ENCODE peak calls at places on chromosomes 13 and 19, in six cellular contexts. W is WTC11; G is B cell; S is CD8-positive, alpha-beta T cell; F is cardiac septum; J is adipocyte. Z is an unnamed sample.

GRCh38 chr19:38721977-38722773 is 22.1 kb downstream of the CAPN12 start:
- DNase-seq in S (no peak), J (no peak), F (peak; percentile 85), G (no peak), W (no peak), Z (no peak)

GRCh38 chr13:78602561-78603239 is 652 bp downstream of the POU4F1 start:
- DNase-seq in F (no peak), J (no peak), S (no peak), W (peak; percentile 32), G (peak; percentile 55), Z (no peak)

GRCh38 chr19:45790942-45791341 is 1.7 kb downstream of the DMWD start:
- DNase-seq in J (no peak), W (no peak), S (peak; percentile 37), F (no peak), G (peak; percentile 50), Z (no peak)

GRCh38 chr19:20321139-20321656 is 154.2 kb downstream of the ZNF486 start:
- DNase-seq in F (no peak), G (no peak), S (no peak), J (no peak), W (no peak), Z (no peak)

GRCh38 chr13:44540761-44541434 is 35.2 kb downstream of the TSC22D1 start:
- DNase-seq in J (no peak), F (no peak), S (no peak), G (no peak), W (no peak), Z (no peak)

GRCh38 chr19:39677931-39678889 is 22.5 kb downstream of the LGALS16 start:
- DNase-seq in G (no peak), W (no peak), J (no peak), F (no peak), S (no peak), Z (no peak)

GRCh38 chr19:2306971-2307370 is 983 bp downstream of the LINGO3 start:
- DNase-seq in F (no peak), J (no peak), W (no peak), G (peak; percentile 33), S (no peak), Z (no peak)

GRCh38 chr19:14375055-14375581 is 6.1 kb upstream of the ADGRE5 start:
- DNase-seq in S (peak; percentile 79), F (peak; percentile 89), W (no peak), J (no peak), G (peak; percentile 92), Z (no peak)

GRCh38 chr19:48344892-48345291 is 18.8 kb downstream of the TMEM143 start:
- DNase-seq in S (no peak), G (no peak), W (peak; percentile 35), J (no peak), F (no peak), Z (no peak)

GRCh38 chr13:110433014-110433413 is 125.9 kb downstream of the COL4A2 start:
- DNase-seq in F (no peak), G (no peak), W (no peak), S (no peak), J (no peak), Z (no peak)

GRCh38 chr19:46555684-46556083 is 45.4 kb upstream of the CALM3 start:
- DNase-seq in S (no peak), F (no peak), W (no peak), G (no peak), J (no peak), Z (no peak)

Z was measured in nephron progenitor cell.